ENCODE peak calls at places on chromosomes 3 and 15, in nine cellular contexts. K, C, V, D, E, O, I, Q and T are unnamed samples.

GRCh38 chr3:126052196-126053058 is 31.5 kb downstream of the SLC41A3 start:
- DNase-seq in K (no peak), C (no peak), V (no peak), D (no peak), E (no peak), O (no peak), I (peak; percentile 83), Q (no peak), T (no peak)

GRCh38 chr3:165778456-165778855 is 58.8 kb downstream of the BCHE start:
- DNase-seq in K (no peak), C (no peak), V (no peak), D (no peak), E (no peak), O (no peak), I (no peak), Q (no peak), T (no peak)

GRCh38 chr15:95131071-95131683 is 899.8 kb downstream of the MCTP2 start:
- DNase-seq in K (no peak), C (peak; percentile 44), V (peak; percentile 3), D (no peak), E (no peak), O (no peak), I (no peak), Q (peak; percentile 27), T (no peak)

GRCh38 chr3:126119008-126119675 is 35.2 kb upstream of the SLC41A3 start:
- DNase-seq in K (no peak), C (no peak), V (no peak), D (no peak), E (no peak), O (peak; percentile 7), I (peak; percentile 66), Q (no peak), T (no peak)

GRCh38 chr3:53255360-53255774 is 455 bp downstream of the TKT start:
- DNase-seq in K (no peak), C (peak; percentile 33), V (no peak), D (no peak), E (no peak), O (peak; percentile 37), I (no peak), Q (peak; percentile 58), T (peak; percentile 23)

GRCh38 chr15:23759964-23760363 is 72.9 kb upstream of the NDN start:
- DNase-seq in K (no peak), C (peak; percentile 10), V (no peak), D (no peak), E (no peak), O (no peak), I (peak; percentile 37), Q (no peak), T (no peak)

GRCh38 chr3:59191651-59192050 is 141.8 kb upstream of the CFAP20DC start:
- DNase-seq in K (no peak), C (no peak), V (no peak), D (no peak), E (no peak), O (no peak), I (no peak), Q (no peak), T (no peak)

GRCh38 chr3:43998841-43999805 is 242.6 kb upstream of the TOPAZ1 start:
- DNase-seq in K (no peak), C (no peak), V (peak; percentile 89), D (no peak), E (no peak), O (no peak), I (no peak), Q (no peak), T (no peak)

DNA sequence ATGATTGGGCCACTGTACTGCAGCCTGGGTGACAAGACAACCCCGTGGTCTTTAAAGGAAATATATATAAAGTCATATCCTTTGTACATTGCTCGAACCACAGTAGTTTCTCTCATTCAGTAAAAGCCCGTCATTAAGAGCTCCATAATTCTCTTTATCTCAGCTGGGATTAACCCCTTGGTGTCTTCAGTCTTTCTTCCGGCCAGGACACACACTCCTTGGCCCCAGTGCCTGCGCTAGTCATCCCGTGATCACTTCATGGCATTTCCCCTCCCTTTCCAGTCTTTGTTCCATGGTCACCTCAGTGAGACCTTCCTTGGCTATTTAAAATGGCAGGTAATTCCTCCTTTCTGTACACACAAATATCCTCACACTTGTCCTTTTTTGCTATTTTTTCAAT is 3.3 kb downstream of the RPL35A start:
- DNase-seq in K (no peak), C (no peak), V (no peak), D (no peak), E (no peak), O (no peak), I (no peak), Q (no peak), T (no peak)
- H3K4me3 ChIP-seq in K (no peak overlapping the region), C (no peak overlapping the region), V (no peak overlapping the region), D (no peak overlapping the region), E (no peak overlapping the region), O (no peak overlapping the region), I (no peak overlapping the region), Q (no peak overlapping the region), T (no peak overlapping the region)

GRCh38 chr15:37099321-37100108 is 834 bp downstream of the MEIS2 start:
- DNase-seq in K (no peak), C (peak; percentile 83), V (no peak), D (no peak), E (peak; percentile 34), O (no peak), I (no peak), Q (peak; percentile 59), T (peak; percentile 41)

GRCh38 chr15:37102315-37103021 is 2.1 kb upstream of the MEIS2 start:
- DNase-seq in K (no peak), C (peak; percentile 43), V (no peak), D (no peak), E (peak; percentile 33), O (no peak), I (no peak), Q (no peak), T (no peak)

GRCh38 chr15:37100109-37100873 is at the start of gene MEIS2:
- DNase-seq in K (peak; percentile 81), C (peak; percentile 96), V (peak; percentile 74), D (peak; percentile 17), E (peak; percentile 96), O (peak; percentile 81), I (peak; percentile 98), Q (peak; percentile 95), T (peak; percentile 94)

GRCh38 chr15:37103475-37104071 is 3.2 kb upstream of the MEIS2 start:
- DNase-seq in K (no peak), C (no peak), V (no peak), D (no peak), E (no peak), O (no peak), I (no peak), Q (no peak), T (no peak)

GRCh38 chr15:37101634-37102314 is 1.4 kb upstream of the MEIS2 start:
- DNase-seq in K (no peak), C (peak; percentile 87), V (peak; percentile 50), D (no peak), E (peak; percentile 70), O (peak; percentile 57), I (no peak), Q (peak; percentile 83), T (peak; percentile 86)
- TF ChIP-seq POLR2A in K (no peak), C (peak; percentile 79), V (peak; percentile 40), D (peak; percentile 21), E (peak; percentile 3), O (no peak), I (peak; percentile 18), Q (no peak), T (no peak)

GRCh38 chr15:80635953-80636352 is 59.2 kb upstream of the ABHD17C start:
- DNase-seq in K (no peak), C (peak; percentile 4), V (no peak), D (no peak), E (no peak), O (no peak), I (no peak), Q (peak; percentile 34), T (peak; percentile 46)

GRCh38 chr15:80626643-80627120 is 68.4 kb upstream of the ABHD17C start:
- DNase-seq in K (no peak), C (no peak), V (no peak), D (no peak), E (no peak), O (no peak), I (no peak), Q (no peak), T (no peak)

GRCh38 chr15:80636675-80637074 is 58.4 kb upstream of the ABHD17C start:
- DNase-seq in K (no peak), C (no peak), V (no peak), D (no peak), E (no peak), O (peak; percentile 43), I (no peak), Q (peak; percentile 32), T (no peak)

GRCh38 chr15:80633235-80633634 is 61.9 kb upstream of the ABHD17C start:
- DNase-seq in K (no peak), C (no peak), V (no peak), D (no peak), E (no peak), O (no peak), I (no peak), Q (no peak), T (no peak)

DNA sequence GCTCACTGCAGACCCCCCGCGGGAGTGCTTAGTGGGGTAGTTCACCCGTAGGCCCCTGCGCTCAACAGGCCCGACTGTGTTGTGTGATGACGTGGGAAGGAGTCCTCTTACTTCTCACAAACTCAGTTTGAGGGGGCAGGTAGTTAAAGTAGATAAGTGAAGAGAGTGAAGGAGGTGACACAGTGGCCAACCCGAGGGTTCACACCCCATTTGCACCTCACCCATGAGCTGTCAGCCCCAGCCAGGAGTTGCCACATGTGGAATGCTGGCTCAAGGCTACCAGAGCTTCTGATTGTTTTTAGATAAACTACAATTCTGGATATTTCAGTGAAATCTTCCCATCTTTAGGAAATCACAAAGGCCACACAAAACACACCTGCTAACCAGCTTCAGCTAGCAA is 64.1 kb upstream of the ABHD17C start:
- DNase-seq in K (no peak), C (no peak), V (no peak), D (no peak), E (no peak), O (no peak), I (no peak), Q (no peak), T (no peak)
- H3K4me3 ChIP-seq in K (no peak overlapping the region), C (no peak overlapping the region), V (no peak overlapping the region), D (no peak overlapping the region), E (no peak overlapping the region), O (no peak overlapping the region), I (no peak overlapping the region), Q (no peak overlapping the region), T (no peak overlapping the region)

GRCh38 chr15:26087395-26087794 is 224.3 kb upstream of the ATP10A start:
- DNase-seq in K (no peak), C (no peak), V (no peak), D (no peak), E (peak; percentile 44), O (no peak), I (no peak), Q (no peak), T (no peak)

GRCh38 chr15:26082833-26083174 is 219.7 kb upstream of the ATP10A start:
- DNase-seq in K (no peak), C (no peak), V (peak; percentile 5), D (no peak), E (no peak), O (no peak), I (no peak), Q (no peak), T (no peak)

GRCh38 chr15:26081758-26082068 is 218.6 kb upstream of the ATP10A start:
- DNase-seq in K (no peak), C (no peak), V (no peak), D (no peak), E (no peak), O (no peak), I (no peak), Q (no peak), T (no peak)

GRCh38 chr15:26083457-26084350 is 220.6 kb upstream of the ATP10A start:
- DNase-seq in K (no peak), C (no peak), V (no peak), D (no peak), E (no peak), O (no peak), I (no peak), Q (no peak), T (no peak)

DNA sequence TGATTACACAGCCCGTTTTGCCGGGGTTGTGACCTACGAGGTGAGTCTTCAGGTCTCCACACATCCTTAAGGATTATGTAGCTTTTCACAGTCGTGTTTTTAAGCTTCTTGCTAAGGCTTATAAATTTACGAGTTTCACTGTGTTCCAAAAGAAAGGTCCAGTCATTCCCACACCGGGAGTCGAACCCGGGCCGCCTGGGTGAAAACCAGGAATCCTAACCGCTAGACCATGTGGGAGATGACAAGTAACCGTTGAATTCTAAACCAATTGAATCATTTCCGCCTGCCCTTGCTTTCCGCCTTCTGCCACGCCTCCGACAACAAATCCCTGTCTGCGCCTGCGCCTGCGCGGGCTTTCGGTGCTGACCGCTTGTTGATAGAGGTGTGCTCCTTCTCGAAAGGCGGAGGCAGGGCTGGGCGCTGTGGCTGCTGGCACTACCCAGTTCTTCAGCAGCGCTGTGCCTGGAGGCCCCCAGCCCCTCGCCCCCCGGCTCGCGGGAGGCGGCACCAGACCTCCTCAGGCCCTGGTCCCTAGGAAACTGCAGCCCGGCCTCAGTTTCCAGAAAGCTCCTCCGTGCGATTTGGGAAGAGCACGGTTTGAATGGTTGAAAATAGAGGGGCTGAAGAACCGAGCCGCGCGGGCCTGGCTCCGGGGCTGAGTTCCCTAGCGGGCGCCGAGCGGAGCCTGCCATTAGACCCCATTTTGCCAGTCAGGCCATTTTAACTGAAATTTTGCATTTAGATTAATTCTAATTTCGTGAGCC is 219.1 kb upstream of the ATP10A start:
- DNase-seq in K (peak; percentile 91), C (peak; percentile 97), V (peak; percentile 98), D (peak; percentile 81), E (peak; percentile 93), O (peak; percentile 94), I (peak; percentile 99), Q (peak; percentile 98), T (peak; percentile 96)
- TF ChIP-seq POLR2A in K (peak; percentile 81), C (peak; percentile 98), V (peak; percentile 98), D (peak; percentile 89), E (no peak), O (peak; percentile 65), I (peak; percentile 41), Q (no peak), T (peak; percentile 69)